ENCODE peak calls at places on chromosomes 5 and 9, in four cellular contexts. T is stimulated activated CD4-positive, alpha-beta T cell treated with anti-CD3 and anti-CD28 coated beads, Interleukin-4, amount 100 ng/mL, for 1 hour; Z is GM03348; S is activated T-helper 2 cell treated with anti-CD3 and anti-CD28 coated beads, Interferon-gamma antibody, Interleukin-2, Interleukin-4, amounts not matched to agents 10 μg/mL and 5 μg/mL and 100 μg/mL, durations not matched to agents 14 hours and 24 hours and 36 hours. J is an unnamed sample.

GRCh38 chr9:135697226-135697625 is 2.1 kb downstream of the SOHLH1 start:
- DNase-seq in Z (no peak), S (no peak), T (no peak), J (no peak)

GRCh38 chr5:151615431-151615830 is 24.3 kb upstream of the FAT2 start:
- DNase-seq in Z (no peak), S (no peak), T (peak), J (no peak)

GRCh38 chr9:109469646-109470358 is 28.3 kb downstream of the PTPN3 start:
- DNase-seq in Z (peak), S (peak), T (peak), J (peak)

GRCh38 chr5:65640240-65640639 is 15.4 kb downstream of the SHLD3 start:
- DNase-seq in Z (no peak), T (no peak), S (no peak), J (no peak)

GRCh38 chr9:21974542-21975409 is 19.4 kb downstream of the CDKN2A start:
- DNase-seq in S (no peak), Z (peak), T (peak), J (no peak)

GRCh38 chr5:112390327-112390726 is 28.8 kb downstream of the EPB41L4A start:
- DNase-seq in S (no peak), Z (no peak), T (no peak), J (no peak)

GRCh38 chr9:33884856-33885701 is 68.1 kb downstream of the UBE2R2 start:
- DNase-seq in Z (no peak), T (no peak), S (no peak), J (no peak)

GRCh38 chr5:178561746-178562264 is 28.4 kb downstream of the COL23A1 start:
- DNase-seq in S (no peak), T (no peak), Z (no peak), J (no peak)

GRCh38 chr5:18102733-18103132 is 468.5 kb downstream of the TAF11L14 start:
- DNase-seq in S (no peak), Z (no peak), T (no peak), J (no peak)